ENCODE peak calls at places on chromosomes 12 and 14, in seven cellular contexts. A, M, R, P, K, W and L are unnamed samples.

GRCh38 chr12:85358715-85359114 is 78.7 kb downstream of the ALX1 start:
- DNase-seq in A (no peak), M (no peak), R (no peak), P (no peak), K (no peak), W (no peak), L (no peak)

GRCh38 chr14:76500011-76500410 is 124.1 kb downstream of the ESRRB start:
- DNase-seq in A (no peak), M (no peak), R (no peak), P (no peak), K (no peak), W (no peak), L (no peak)

GRCh38 chr14:98366429-98366828 is 905.6 kb downstream of the BCL11B start:
- DNase-seq in A (no peak), M (no peak), R (no peak), P (no peak), K (no peak), W (no peak), L (no peak)

GRCh38 chr12:26435005-26435404 is 239.6 kb downstream of the SSPN start:
- DNase-seq in A (no peak), M (no peak), R (peak; percentile 32), P (no peak), K (no peak), W (no peak), L (no peak)

GRCh38 chr12:100789146-100789545 is 5.4 kb upstream of the ANO4 start:
- DNase-seq in A (no peak), M (no peak), R (no peak), P (no peak), K (no peak), W (no peak), L (no peak)

GRCh38 chr14:34147461-34147860 is 196.6 kb upstream of the EGLN3 start:
- DNase-seq in A (no peak), M (no peak), R (no peak), P (no peak), K (no peak), W (no peak), L (no peak)

GRCh38 chr12:122836027-122836921 is 1.0 kb downstream of the HIP1R start:
- DNase-seq in A (no peak), M (no peak), R (peak; percentile 78), P (peak; percentile 78), K (peak; percentile 38), W (no peak), L (no peak)

GRCh38 chr14:57139173-57139572 is 129.5 kb downstream of the EXOC5 start:
- DNase-seq in A (no peak), M (no peak), R (no peak), P (no peak), K (no peak), W (no peak), L (no peak)

GRCh38 chr14:92040431-92041040 is 677 bp upstream of the TRIP11 start:
- DNase-seq in A (no peak), M (no peak), R (peak; percentile 59), P (peak; percentile 37), K (peak; percentile 25), W (no peak), L (no peak)

GRCh38 chr12:85424581-85425348 is 144.7 kb downstream of the ALX1 start:
- DNase-seq in A (no peak), M (peak; percentile 50), R (peak; percentile 69), P (peak; percentile 45), K (peak; percentile 15), W (no peak), L (no peak)

GRCh38 chr12:1791104-1791927 is 29.0 kb upstream of the LRTM2 start:
- DNase-seq in A (peak; percentile 40), M (peak; percentile 71), R (peak; percentile 76), P (peak; percentile 77), K (peak; percentile 30), W (peak; percentile 34), L (no peak)

GRCh38 chr12:19411234-19412221 is 27.8 kb upstream of the AEBP2 start:
- DNase-seq in A (no peak), M (no peak), R (no peak), P (no peak), K (no peak), W (no peak), L (no peak)

GRCh38 chr14:75306917-75307699 is 28.5 kb downstream of the FOS start:
- DNase-seq in A (no peak), M (peak; percentile 64), R (no peak), P (no peak), K (no peak), W (no peak), L (no peak)